ENCODE peak calls at places on chromosomes 2 and 18, in five cellular contexts. E, T, A, K and L are unnamed samples.

GRCh38 chr2:94997981-94998920 is 27.3 kb upstream of the MAL start:
- DNase-seq in E (no peak), T (no peak), A (no peak), K (no peak), L (no peak)

GRCh38 chr2:178473931-178474330 is 4.5 kb downstream of the FKBP7 start:
- DNase-seq in E (peak; percentile 69), T (peak; percentile 15), A (peak; percentile 41), K (no peak), L (peak; percentile 48)

GRCh38 chr18:2988041-2988794 is 24.7 kb downstream of the LPIN2 start:
- DNase-seq in E (peak; percentile 60), T (peak; percentile 82), A (no peak), K (no peak), L (peak; percentile 90)

GRCh38 chr2:170917219-170917851 is 11.7 kb upstream of the GORASP2 start:
- DNase-seq in E (no peak), T (no peak), A (no peak), K (no peak), L (no peak)

GRCh38 chr2:70961648-70961994 is 16.8 kb upstream of the ANKRD53 start:
- DNase-seq in E (peak; percentile 34), T (no peak), A (no peak), K (no peak), L (no peak)

GRCh38 chr2:172647439-172647838 is 88.2 kb upstream of the RAPGEF4 start:
- DNase-seq in E (no peak), T (peak; percentile 87), A (peak; percentile 55), K (no peak), L (peak; percentile 67)

GRCh38 chr2:68741238-68741637 is 6.6 kb downstream of the ARHGAP25 start:
- DNase-seq in E (no peak), T (no peak), A (no peak), K (no peak), L (no peak)

GRCh38 chr2:31606511-31606910 is 25.8 kb upstream of the SRD5A2 start:
- DNase-seq in E (no peak), T (no peak), A (peak; percentile 58), K (no peak), L (peak; percentile 52)

GRCh38 chr18:75837316-75837715 is 409.8 kb upstream of the SMIM21 start:
- DNase-seq in E (no peak), T (no peak), A (no peak), K (no peak), L (no peak)

GRCh38 chr2:40458271-40458794 is 6.4 kb upstream of the SLC8A1 start:
- DNase-seq in E (no peak), T (no peak), A (no peak), K (no peak), L (no peak)

GRCh38 chr2:68031546-68032160 is 31.2 kb downstream of the C1D start:
- DNase-seq in E (no peak), T (peak; percentile 70), A (peak; percentile 85), K (peak; percentile 32), L (peak; percentile 77)

GRCh38 chr2:151111599-151112278 is 149.9 kb downstream of the RBM43 start:
- DNase-seq in E (peak; percentile 61), T (peak; percentile 93), A (peak; percentile 75), K (no peak), L (peak; percentile 86)

GRCh38 chr18:2534906-2535305 is 36.4 kb downstream of the METTL4 start:
- DNase-seq in E (no peak), T (no peak), A (no peak), K (no peak), L (no peak)

DNA sequence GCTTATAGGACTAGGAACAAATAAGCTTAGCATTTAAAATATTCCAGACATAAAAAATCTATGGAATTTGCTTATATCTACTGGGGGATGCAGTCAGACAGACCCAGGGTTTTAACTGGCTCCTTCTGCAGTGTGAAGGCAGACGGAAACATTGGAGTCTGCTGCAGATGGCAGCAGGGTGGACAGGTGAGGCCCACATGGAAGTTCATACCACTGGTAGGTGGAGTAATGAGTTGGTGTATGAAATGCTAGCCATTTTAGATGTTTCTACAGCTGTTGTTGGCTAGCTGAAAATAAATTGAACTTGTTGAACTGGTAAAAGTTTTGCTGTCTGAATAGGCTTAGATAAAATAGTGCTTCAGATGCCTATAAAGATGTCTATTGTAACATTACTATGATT is 17.7 kb downstream of the SPTBN1 start:
- DNase-seq in E (no peak), T (no peak), A (no peak), K (no peak), L (no peak)
- H4K20me1 ChIP-seq in E (peaks cover 34% of the 10 kb centered on the region), T (peaks cover 62% of the 10 kb centered on the region), A (no peaks in the 10 kb centered on the region), K (no peaks in the 10 kb centered on the region), L (peaks cover 11% of the 10 kb centered on the region)

GRCh38 chr2:96541326-96541725 is 4.8 kb downstream of the ARID5A start:
- DNase-seq in E (peak; percentile 92), T (peak; percentile 29), A (no peak), K (no peak), L (peak; percentile 86)

GRCh38 chr2:96541753-96542152 is 5.2 kb downstream of the ARID5A start:
- DNase-seq in E (peak; percentile 37), T (no peak), A (no peak), K (no peak), L (no peak)

GRCh38 chr2:96538487-96539214 is 2.1 kb downstream of the ARID5A start:
- DNase-seq in E (peak; percentile 44), T (no peak), A (no peak), K (no peak), L (peak; percentile 66)

GRCh38 chr2:96539215-96539920 is 2.8 kb downstream of the ARID5A start:
- DNase-seq in E (no peak), T (no peak), A (no peak), K (no peak), L (no peak)

GRCh38 chr2:96540136-96540535 is 3.6 kb downstream of the ARID5A start:
- DNase-seq in E (peak; percentile 79), T (peak; percentile 59), A (peak; percentile 90), K (no peak), L (peak; percentile 95)
- H4K20me1 ChIP-seq in E (peaks cover 42% of the 10 kb centered on the region), T (peaks cover 38% of the 10 kb centered on the region), A (no peaks in the 10 kb centered on the region), K (no peaks in the 10 kb centered on the region), L (peaks cover 5% of the 10 kb centered on the region)

GRCh38 chr2:205494856-205495255 is 187.4 kb upstream of the NRP2 start:
- DNase-seq in E (no peak), T (peak; percentile 73), A (no peak), K (no peak), L (peak; percentile 45)
- H4K20me1 ChIP-seq in E (no peaks in the 10 kb centered on the region), T (no peaks in the 10 kb centered on the region), A (no peaks in the 10 kb centered on the region), K (no peaks in the 10 kb centered on the region), L (no peaks in the 10 kb centered on the region)

DNA sequence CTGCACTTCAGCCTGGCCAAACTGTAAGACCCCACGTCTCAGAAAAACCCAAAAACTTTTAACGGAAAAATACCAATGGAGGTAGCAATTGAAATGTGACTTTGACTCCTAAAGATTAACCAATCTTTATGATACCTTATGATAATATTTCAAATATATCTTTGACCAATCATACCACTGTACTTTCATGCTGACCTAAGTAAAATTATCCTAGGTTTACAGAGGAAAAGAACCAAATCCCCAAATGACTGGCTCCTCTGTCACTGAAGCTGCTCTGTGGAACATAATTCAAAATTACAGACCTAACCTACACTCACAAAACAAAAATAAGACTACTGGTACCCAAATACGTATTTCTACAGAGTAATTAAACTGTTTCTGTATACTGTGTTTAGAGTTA is 7.7 kb upstream of the STPG4 start:
- DNase-seq in E (no peak), T (no peak), A (no peak), K (no peak), L (no peak)
- H4K20me1 ChIP-seq in E (peaks cover 55% of the 10 kb centered on the region), T (peaks cover 84% of the 10 kb centered on the region), A (peaks cover 72% of the 10 kb centered on the region), K (peaks cover 46% of the 10 kb centered on the region), L (peaks cover 45% of the 10 kb centered on the region)

DNA sequence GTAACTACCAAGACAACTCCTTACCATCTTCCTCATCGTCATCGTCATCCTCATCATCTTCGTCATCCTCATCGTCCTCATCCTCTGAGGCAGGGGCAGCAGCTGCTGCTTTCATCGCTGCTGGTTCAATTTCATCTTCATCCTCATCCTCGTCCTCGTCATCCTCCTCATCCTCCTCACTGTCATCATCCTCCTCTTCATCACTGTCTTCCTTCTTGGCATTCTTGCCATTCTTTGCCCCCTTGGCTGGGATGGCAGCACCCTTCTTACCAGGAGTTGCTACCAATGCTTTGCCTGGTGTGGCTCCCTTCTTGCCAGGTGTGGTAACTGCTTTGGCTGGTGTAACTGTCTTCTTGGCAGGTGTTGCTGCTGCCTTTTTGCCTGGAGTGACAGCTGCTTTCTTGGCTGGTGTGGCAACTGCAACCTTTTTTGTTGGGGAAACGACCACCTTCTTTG is 2.7 kb downstream of the NCL start:
- DNase-seq in E (no peak), T (no peak), A (no peak), K (no peak), L (no peak)
- H4K20me1 ChIP-seq in E (peaks cover 44% of the 10 kb centered on the region), T (peaks cover 53% of the 10 kb centered on the region), A (peaks cover 70% of the 10 kb centered on the region), K (peaks cover 65% of the 10 kb centered on the region), L (no peaks in the 10 kb centered on the region)